ENCODE peak calls at places on chromosomes 13 and 19, in four cellular contexts. One of them, this sample, is unnamed.

GRCh38 chr13:26719356-26719945 is 41.1 kb downstream of the GPR12 start:
- DNase-seq in IMR-90: peak; percentile 4
- DNase-seq in NCI-H345: peak; percentile 35
- DNase-seq in anterior cingulate cortex: no peak
- DNase-seq in this sample: peak; percentile 6

GRCh38 chr13:25688524-25688923 is 316.8 kb downstream of the ATP8A2 start:
- DNase-seq in IMR-90: no peak
- DNase-seq in NCI-H345: no peak
- DNase-seq in anterior cingulate cortex: no peak
- DNase-seq in this sample: no peak

GRCh38 chr19:50658438-50659317 is 9.4 kb downstream of the C19orf81 start:
- DNase-seq in NCI-H345: no peak
- DNase-seq in anterior cingulate cortex: peak; percentile 82
- DNase-seq in IMR-90: peak; percentile 64
- DNase-seq in this sample: peak; percentile 79

GRCh38 chr13:47455581-47455980 is 545.5 kb downstream of the SUCLA2 start:
- DNase-seq in NCI-H345: no peak
- DNase-seq in IMR-90: no peak
- DNase-seq in anterior cingulate cortex: no peak
- DNase-seq in this sample: peak; percentile 41

GRCh38 chr19:41637484-41637883 is 10.6 kb upstream of the CEACAM4 start:
- DNase-seq in anterior cingulate cortex: no peak
- DNase-seq in IMR-90: no peak
- DNase-seq in NCI-H345: no peak
- DNase-seq in this sample: no peak

GRCh38 chr19:3243851-3244700 is 19.6 kb downstream of the CELF5 start:
- DNase-seq in IMR-90: peak; percentile 56
- DNase-seq in NCI-H345: no peak
- DNase-seq in anterior cingulate cortex: no peak
- DNase-seq in this sample: peak; percentile 65

GRCh38 chr13:44465318-44465717 is 91.7 kb downstream of the SERP2 start:
- DNase-seq in IMR-90: peak; percentile 55
- DNase-seq in NCI-H345: no peak
- DNase-seq in anterior cingulate cortex: no peak
- DNase-seq in this sample: peak; percentile 22

GRCh38 chr13:39016789-39017188 is 21.1 kb downstream of the PROSER1 start:
- DNase-seq in NCI-H345: peak; percentile 18
- DNase-seq in IMR-90: peak; percentile 8
- DNase-seq in anterior cingulate cortex: no peak
- DNase-seq in this sample: no peak

GRCh38 chr13:46624353-46624752 is 71.4 kb downstream of the LRCH1 start:
- DNase-seq in IMR-90: no peak
- DNase-seq in NCI-H345: no peak
- DNase-seq in anterior cingulate cortex: no peak
- DNase-seq in this sample: no peak